ENCODE peak calls at places on chromosomes 5 and 9, in nine cellular contexts. M is ascending aorta, C is uterus, P is cardiac muscle cell, U is fibroblast of the aortic adventitia, A is HFF-Myc, O is gastrocnemius medialis, V is cardiac fibroblast, S is dorsolateral prefrontal cortex. I is an unnamed sample.

GRCh38 chr5:144281784-144282183 is 111.1 kb downstream of the KCTD16 start:
- DNase-seq in M (no peak), C (no peak), P (no peak), U (peak; percentile 49), A (no peak), O (no peak), V (no peak), S (no peak), I (no peak)

GRCh38 chr9:18786936-18787658 is 245.9 kb downstream of the SAXO1 start:
- DNase-seq in M (no peak), C (no peak), P (peak; percentile 77), U (peak; percentile 92), A (no peak), O (no peak), V (peak; percentile 36), S (no peak), I (no peak)

GRCh38 chr5:94469889-94470288 is 148.5 kb downstream of the KIAA0825 start:
- DNase-seq in M (no peak), C (no peak), P (peak; percentile 26), U (peak; percentile 63), A (peak; percentile 93), O (no peak), V (no peak), S (no peak), I (peak; percentile 12)

GRCh38 chr5:153520952-153521351 is 30.5 kb downstream of the GRIA1 start:
- DNase-seq in M (no peak), C (no peak), P (no peak), U (peak; percentile 40), A (no peak), O (no peak), V (peak; percentile 55), S (no peak), I (no peak)

GRCh38 chr5:135248801-135249231 is 150.2 kb downstream of the MACROH2A1 start:
- DNase-seq in M (no peak), C (no peak), P (no peak), U (no peak), A (no peak), O (no peak), V (no peak), S (no peak), I (no peak)

GRCh38 chr5:179533024-179533423 is 17.3 kb upstream of the RUFY1 start:
- DNase-seq in M (no peak), C (no peak), P (no peak), U (no peak), A (no peak), O (no peak), V (no peak), S (no peak), I (no peak)

GRCh38 chr9:2620876-2621677 is 510 bp upstream of the VLDLR start:
- DNase-seq in M (peak; percentile 90), C (peak; percentile 85), P (peak; percentile 87), U (peak; percentile 84), A (peak; percentile 12), O (peak; percentile 85), V (peak; percentile 80), S (peak; percentile 60), I (peak; percentile 24)

GRCh38 chr9:134554750-134555655 is 86.6 kb upstream of the COL5A1 start:
- DNase-seq in M (no peak), C (no peak), P (peak; percentile 80), U (peak; percentile 61), A (peak; percentile 46), O (no peak), V (no peak), S (no peak), I (no peak)

GRCh38 chr9:3903273-3903672 is 377.5 kb upstream of the RFX3 start:
- DNase-seq in M (no peak), C (no peak), P (no peak), U (no peak), A (no peak), O (no peak), V (no peak), S (no peak), I (no peak)

GRCh38 chr5:78747703-78748359 is 99.3 kb upstream of the LHFPL2 start:
- DNase-seq in M (peak; percentile 68), C (no peak), P (peak; percentile 55), U (peak; percentile 87), A (no peak), O (no peak), V (peak; percentile 86), S (no peak), I (peak; percentile 76)

GRCh38 chr5:42842860-42843641 is 31.4 kb upstream of the SELENOP start:
- DNase-seq in M (no peak), C (peak; percentile 19), P (peak; percentile 56), U (peak; percentile 44), A (no peak), O (no peak), V (no peak), S (no peak), I (no peak)

GRCh38 chr5:56638768-56639238 is 176.5 kb upstream of the MAP3K1 start:
- DNase-seq in M (no peak), C (no peak), P (no peak), U (no peak), A (no peak), O (no peak), V (no peak), S (no peak), I (no peak)

GRCh38 chr9:112500842-112501241 is 14.2 kb downstream of the KIAA1958 start:
- DNase-seq in M (no peak), C (no peak), P (no peak), U (no peak), A (no peak), O (no peak), V (no peak), S (no peak), I (no peak)

GRCh38 chr9:112505083-112505482 is 18.5 kb downstream of the KIAA1958 start:
- DNase-seq in M (no peak), C (no peak), P (no peak), U (no peak), A (no peak), O (no peak), V (no peak), S (no peak), I (no peak)

GRCh38 chr9:112503170-112503569 is 16.5 kb downstream of the KIAA1958 start:
- DNase-seq in M (no peak), C (no peak), P (no peak), U (no peak), A (no peak), O (no peak), V (no peak), S (no peak), I (no peak)

GRCh38 chr9:112505607-112506006 is 19.0 kb downstream of the KIAA1958 start:
- DNase-seq in M (no peak), C (no peak), P (no peak), U (no peak), A (no peak), O (no peak), V (no peak), S (no peak), I (no peak)

GRCh38 chr9:112502177-112502946 is 15.7 kb downstream of the KIAA1958 start:
- DNase-seq in M (no peak), C (no peak), P (no peak), U (no peak), A (no peak), O (no peak), V (no peak), S (no peak), I (no peak)
- H3K4me3 ChIP-seq in M (no peak overlapping the region), C (no peak overlapping the region), P (no peak overlapping the region), U (no peak overlapping the region), A (no peak overlapping the region), O (no peak overlapping the region), V (no peak overlapping the region), S (no peak overlapping the region), I (no peak overlapping the region)

DNA sequence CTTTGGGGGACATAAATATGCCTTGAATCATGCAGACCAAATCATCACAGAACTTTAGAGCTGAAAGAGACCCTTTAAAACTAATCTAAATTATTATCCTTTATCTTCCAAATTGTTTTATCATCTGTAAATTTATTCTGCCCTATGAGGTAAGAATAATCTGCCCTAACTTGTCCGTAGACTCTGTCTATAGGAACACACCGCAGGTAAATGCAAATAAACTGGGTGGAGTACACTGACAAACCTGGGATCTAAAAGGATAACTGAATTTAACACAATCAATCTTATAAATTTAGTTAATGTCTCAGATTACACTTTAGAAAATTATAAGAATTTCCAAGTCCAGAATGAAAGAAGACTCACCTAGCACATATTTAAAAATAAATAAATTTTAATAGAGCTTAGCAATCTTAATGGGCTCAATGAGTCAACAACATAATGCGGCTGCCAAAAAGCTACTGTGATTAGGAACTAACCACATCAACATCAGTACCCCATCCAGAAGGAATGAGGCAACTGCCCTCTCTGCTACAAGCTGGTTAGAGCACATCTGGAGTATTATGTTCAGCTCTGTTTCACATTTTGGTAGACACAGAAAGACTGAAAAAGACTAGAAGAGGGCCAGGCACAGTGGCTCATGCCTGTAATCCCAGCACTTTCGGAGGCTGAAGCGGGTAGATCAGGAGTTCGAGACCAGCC is 5.6 kb downstream of the MEGF9 start:
- DNase-seq in M (no peak), C (no peak), P (peak; percentile 76), U (peak; percentile 59), A (peak; percentile 56), O (no peak), V (peak; percentile 50), S (no peak), I (no peak)
- TF ChIP-seq CTCF in M (no peak), C (no peak), P (no peak), U (no peak), A (no peak), O (no peak), V (no peak), S (no peak), I (no peak)

GRCh38 chr5:40683351-40683750 is 3.6 kb downstream of the PTGER4 start:
- DNase-seq in M (no peak), C (no peak), P (no peak), U (no peak), A (no peak), O (no peak), V (no peak), S (no peak), I (no peak)
- H3K4me3 ChIP-seq in M (peak overlapping the region; percentile 77), C (no peak overlapping the region), P (no peak overlapping the region), U (peak overlapping the region; percentile 9), A (no peak overlapping the region), O (peak overlapping the region; percentile 80), V (no peak overlapping the region), S (no peak overlapping the region), I (no peak overlapping the region)

DNA sequence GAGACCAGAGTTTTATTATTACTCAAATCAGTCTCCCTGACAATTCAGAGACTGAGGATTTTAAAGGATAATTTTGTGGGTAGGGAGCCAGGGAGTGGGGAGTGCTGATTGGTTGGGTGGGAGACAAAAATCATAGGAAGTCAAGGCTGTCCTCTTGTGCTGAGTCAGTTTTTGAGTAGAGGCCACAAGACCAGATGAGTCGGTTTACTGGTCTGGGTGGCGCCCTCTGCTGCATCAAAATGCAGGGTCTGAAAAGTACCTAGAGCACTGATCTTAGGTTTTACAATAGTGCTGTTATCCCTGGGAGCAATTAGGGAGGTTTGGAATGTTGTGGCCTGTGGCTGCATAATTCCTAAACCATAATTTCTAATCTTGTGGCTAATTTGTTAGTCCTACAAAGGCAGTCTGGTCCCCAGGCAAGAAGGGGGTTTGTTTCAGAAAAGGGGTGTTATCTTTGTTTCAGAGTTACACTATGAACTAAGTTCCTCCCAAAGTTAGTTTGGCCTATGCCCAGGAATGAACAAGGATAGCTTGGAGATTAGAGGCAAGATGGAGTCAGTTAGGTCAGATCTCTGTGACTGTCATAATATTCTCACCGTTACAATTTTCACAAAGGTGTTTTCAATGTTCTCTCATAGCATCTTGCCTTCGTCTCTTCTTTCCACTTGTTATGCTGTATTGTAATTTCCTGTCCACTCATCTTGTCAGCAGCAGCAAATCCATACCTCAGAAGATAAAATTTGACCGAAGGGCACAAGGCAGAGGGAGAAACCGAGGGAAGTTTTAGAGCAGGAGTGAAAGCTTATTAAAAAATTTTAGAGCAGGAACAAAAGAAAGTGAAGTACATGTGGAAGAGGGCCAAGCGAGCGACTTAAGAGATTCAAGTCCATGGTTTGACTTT is 59.2 kb upstream of the CLINT1 start:
- DNase-seq in M (peak; percentile 73), C (peak; percentile 52), P (peak; percentile 88), U (peak; percentile 91), A (peak; percentile 52), O (peak; percentile 23), V (peak; percentile 84), S (no peak), I (peak; percentile 33)
- TF ChIP-seq CTCF in M (peak; percentile 19), C (peak; percentile 21), P (peak; percentile 71), U (peak; percentile 75), A (peak; percentile 60), O (no peak), V (peak; percentile 67), S (no peak), I (peak; percentile 59)